ENCODE peak calls at places on chromosomes 2 and 18, in four cellular contexts. P, S, L and O are unnamed samples.

GRCh38 chr2:160792837-160793236 is 299.2 kb upstream of the RBMS1 start:
- DNase-seq in P (no peak), L (no peak), S (no peak), O (no peak)

GRCh38 chr18:48165104-48165866 is 234.8 kb upstream of the SMAD2 start:
- DNase-seq in S (no peak), P (no peak), L (no peak), O (no peak)

GRCh38 chr2:226396541-226396940 is 403.1 kb downstream of the IRS1 start:
- DNase-seq in L (no peak), S (no peak), P (no peak), O (no peak)

GRCh38 chr2:224142397-224143312 is 103.6 kb upstream of the SERPINE2 start:
- DNase-seq in L (no peak), P (peak), S (no peak), O (no peak)

GRCh38 chr18:12092398-12093229 is 1.0 kb upstream of the ANKRD62 start:
- DNase-seq in P (no peak), S (peak), L (peak), O (peak)

GRCh38 chr2:9057939-9058761 is 54.7 kb upstream of the MBOAT2 start:
- DNase-seq in S (no peak), P (peak), L (peak), O (no peak)

GRCh38 chr2:27016801-27017325 is 15.9 kb upstream of the TMEM214 start:
- DNase-seq in S (peak), P (peak), L (peak), O (peak)

GRCh38 chr18:65901522-65901921 is 150.7 kb downstream of the CDH7 start:
- DNase-seq in L (no peak), S (no peak), P (no peak), O (no peak)

GRCh38 chr2:165469417-165469816 is at the start of gene CSRNP3:
- DNase-seq in L (peak), P (peak), S (no peak), O (peak)

GRCh38 chr2:72951303-72952095 is 34.2 kb downstream of the EMX1 start:
- DNase-seq in P (no peak), L (peak), S (peak), O (peak)

GRCh38 chr2:187078297-187078696 is 229.3 kb upstream of the ZSWIM2 start:
- DNase-seq in L (peak), S (no peak), P (peak), O (no peak)

GRCh38 chr18:36403896-36404824 is 106.6 kb downstream of the FHOD3 start:
- DNase-seq in S (no peak), P (no peak), L (peak), O (no peak)

GRCh38 chr18:48230459-48231113 is 178.6 kb downstream of the ZBTB7C start:
- DNase-seq in S (peak), P (peak), L (peak), O (peak)

GRCh38 chr2:119491776-119492525 is 32.3 kb downstream of the SCTR start:
- DNase-seq in S (no peak), P (peak), L (peak), O (no peak)

GRCh38 chr2:15941483-15941853 is 1.1 kb downstream of the MYCN start:
- DNase-seq in P (no peak), S (peak), L (peak), O (peak)

GRCh38 chr2:133377021-133377481 is 191.2 kb downstream of the NCKAP5 start:
- DNase-seq in S (no peak), P (peak), L (no peak), O (no peak)

GRCh38 chr2:20619624-20620024 is 31.3 kb downstream of the HS1BP3 start:
- DNase-seq in S (no peak), P (no peak), L (peak), O (no peak)

GRCh38 chr2:219475697-219476604 is 22.7 kb upstream of the GMPPA start:
- DNase-seq in S (peak), L (peak), P (peak), O (peak)

GRCh38 chr2:226659416-226659815 is 140.2 kb downstream of the IRS1 start:
- DNase-seq in S (no peak), L (no peak), P (no peak), O (no peak)

GRCh38 chr2:121446647-121447241 is 83.9 kb upstream of the RNU4ATAC start:
- DNase-seq in P (no peak), L (peak), S (no peak), O (no peak)

GRCh38 chr2:19073522-19073921 is 284.9 kb downstream of the OSR1 start:
- DNase-seq in P (peak), S (peak), L (peak), O (peak)

GRCh38 chr2:41032715-41033114 is 580.8 kb upstream of the SLC8A1 start:
- DNase-seq in P (no peak), L (peak), S (no peak), O (no peak)
- H3K56ac ChIP-seq in P (no peak), L (no peak), S (no peak), O (no peak)

GRCh38 chr18:79678665-79679551 is 695 bp upstream of the CTDP1 start:
- DNase-seq in L (peak), P (peak), S (peak), O (peak)
- H3K4ac ChIP-seq in L (no peak), P (peak), S (no peak), O (no peak)

GRCh38 chr2:237258146-237258545 is 155.8 kb downstream of the COL6A3 start:
- DNase-seq in L (peak), P (peak), S (no peak), O (peak)
- H3K56ac ChIP-seq in L (no peak), P (peak), S (no peak), O (no peak)

GRCh38 chr2:234969329-234970157 is 17.7 kb downstream of the SH3BP4 start:
- DNase-seq in L (no peak), S (no peak), P (no peak), O (no peak)
- H3K4ac ChIP-seq in L (no peak), S (peak), P (peak), O (no peak)